ENCODE peak calls at places on chromosomes 12 and 14, in five cellular contexts. M is non-pigmented ciliary epithelial cell; Q is stimulated activated effector memory CD8-positive, alpha-beta T cell treated with anti-CD3 and anti-CD28 coated beads, Interleukin-12 subunit alpha, Interleukin-12 subunit beta, amount 100 ng/mL, for 72 hours; S is germinal center; C is esophagus squamous epithelium. L is an unnamed sample.

GRCh38 chr12:125351788-125352187 is 286.6 kb downstream of the AACS start:
- DNase-seq in M (no peak), Q (no peak), S (no peak), C (no peak), L (no peak)

GRCh38 chr14:77470192-77470870 is 12.4 kb downstream of the AHSA1 start:
- DNase-seq in M (no peak), Q (no peak), S (no peak), C (no peak), L (no peak)

GRCh38 chr14:102255401-102256190 is 49.4 kb downstream of the MOK start:
- DNase-seq in M (no peak), Q (no peak), S (no peak), C (no peak), L (no peak)

GRCh38 chr14:85250369-85250768 is 279.6 kb upstream of the FLRT2 start:
- DNase-seq in M (no peak), Q (no peak), S (no peak), C (no peak), L (no peak)

GRCh38 chr14:61839452-61839851 is 77.2 kb downstream of the SNAPC1 start:
- DNase-seq in M (no peak), Q (no peak), S (no peak), C (no peak), L (no peak)

GRCh38 chr14:37888234-37888633 is 292.8 kb downstream of the TTC6 start:
- DNase-seq in M (no peak), Q (no peak), S (no peak), C (no peak), L (no peak)

GRCh38 chr12:132788375-132789098 is 26.9 kb upstream of the ANKLE2 start:
- DNase-seq in M (no peak), Q (no peak), S (no peak), C (no peak), L (no peak)

GRCh38 chr12:123532021-123532420 is 1.5 kb downstream of the RILPL1 start:
- DNase-seq in M (no peak), Q (peak), S (peak), C (no peak), L (peak)

GRCh38 chr14:103008768-103009342 is 48.5 kb downstream of the CDC42BPB start:
- DNase-seq in M (no peak), Q (no peak), S (no peak), C (no peak), L (no peak)

GRCh38 chr12:6942331-6942665 is 1.3 kb upstream of the RNU7-1 start:
- DNase-seq in M (no peak), Q (no peak), S (no peak), C (no peak), L (no peak)

GRCh38 chr12:116624516-116624915 is 65.3 kb downstream of the MAP1LC3B2 start:
- DNase-seq in M (no peak), Q (no peak), S (no peak), C (no peak), L (no peak)

GRCh38 chr14:24891987-24892729 is 157.8 kb downstream of the STXBP6 start:
- DNase-seq in M (no peak), Q (no peak), S (no peak), C (no peak), L (no peak)

GRCh38 chr14:72608391-72609204 is 285.3 kb downstream of the DPF3 start:
- DNase-seq in M (peak), Q (no peak), S (no peak), C (no peak), L (no peak)

GRCh38 chr12:5511644-5512584 is 80.0 kb downstream of the NTF3 start:
- DNase-seq in M (no peak), Q (no peak), S (peak), C (no peak), L (peak)

GRCh38 chr12:131621701-131622421 is 89.0 kb upstream of the SFSWAP start:
- DNase-seq in M (no peak), Q (no peak), S (no peak), C (no peak), L (no peak)

GRCh38 chr12:9647825-9648700 is 21.4 kb upstream of the CLEC2D start:
- DNase-seq in M (no peak), Q (peak), S (peak), C (peak), L (peak)

GRCh38 chr12:19431407-19432308 is 7.6 kb upstream of the AEBP2 start:
- DNase-seq in M (peak), Q (peak), S (no peak), C (no peak), L (peak)

GRCh38 chr12:5242440-5242839 is 189.5 kb upstream of the NTF3 start:
- DNase-seq in M (no peak), Q (no peak), S (no peak), C (no peak), L (no peak)

GRCh38 chr12:93521225-93521854 is 51.1 kb upstream of the SOCS2 start:
- DNase-seq in M (no peak), Q (no peak), S (no peak), C (no peak), L (no peak)

GRCh38 chr14:104387000-104387384 is 192.6 kb upstream of the C14orf180 start:
- DNase-seq in M (no peak), Q (no peak), S (peak), C (no peak), L (peak)

GRCh38 chr14:34052658-34053014 is 101.8 kb upstream of the EGLN3 start:
- DNase-seq in M (no peak), Q (no peak), S (no peak), C (no peak), L (no peak)

GRCh38 chr12:639988-640387 is 23.3 kb downstream of the NINJ2 start:
- DNase-seq in M (no peak), Q (no peak), S (no peak), C (no peak), L (no peak)

GRCh38 chr12:14905269-14906004 is 19.8 kb upstream of the MGP start:
- DNase-seq in M (no peak), Q (no peak), S (no peak), C (no peak), L (no peak)

GRCh38 chr14:60736494-60736893 is 1.9 kb downstream of the MNAT1 start:
- DNase-seq in M (peak), Q (no peak), S (no peak), C (no peak), L (no peak)

GRCh38 chr14:24818054-24818822 is 184.2 kb upstream of the GZMB start:
- DNase-seq in M (no peak), Q (no peak), S (no peak), C (no peak), L (no peak)

GRCh38 chr14:21673718-21674117 is at the start of gene OR4E1:
- DNase-seq in M (no peak), Q (no peak), S (no peak), C (no peak), L (no peak)

GRCh38 chr12:69688496-69689427 is 10.3 kb downstream of the BEST3 start:
- DNase-seq in M (peak), Q (no peak), S (no peak), C (no peak), L (no peak)

GRCh38 chr14:25537846-25538455 is 488.0 kb upstream of the STXBP6 start:
- DNase-seq in M (no peak), Q (no peak), S (no peak), C (no peak), L (no peak)

GRCh38 chr12:132166093-132166492 is 21.8 kb downstream of the NOC4L start:
- DNase-seq in M (no peak), Q (no peak), S (no peak), C (no peak), L (no peak)

GRCh38 chr14:80974338-80975078 is 19.1 kb downstream of the TSHR start:
- DNase-seq in M (no peak), Q (no peak), S (no peak), C (no peak), L (no peak)

GRCh38 chr12:104792570-104792969 is 165.5 kb downstream of the SLC41A2 start:
- DNase-seq in M (peak), Q (no peak), S (no peak), C (no peak), L (no peak)

GRCh38 chr12:107801150-107801549 is 26.6 kb downstream of the ASCL4 start:
- DNase-seq in M (peak), Q (no peak), S (no peak), C (no peak), L (no peak)

GRCh38 chr12:121568971-121569808 is 11.6 kb downstream of the KDM2B start:
- DNase-seq in M (no peak), Q (no peak), S (no peak), C (no peak), L (no peak)

GRCh38 chr12:87152841-87153528 is 876.2 kb downstream of the C12orf50 start:
- DNase-seq in M (no peak), Q (no peak), S (no peak), C (no peak), L (no peak)

GRCh38 chr14:51534623-51535022 is 117.1 kb upstream of the FRMD6 start:
- DNase-seq in M (no peak), Q (no peak), S (no peak), C (no peak), L (no peak)

GRCh38 chr12:54390668-54391551 is 6.4 kb upstream of the ZNF385A start:
- DNase-seq in M (no peak), Q (peak), S (peak), C (no peak), L (peak)

GRCh38 chr14:105971593-105972500 is 445.5 kb downstream of the TMEM121 start:
- DNase-seq in M (no peak), Q (no peak), S (no peak), C (no peak), L (no peak)

GRCh38 chr12:113462117-113462774 is 9.4 kb downstream of the LHX5 start:
- DNase-seq in M (no peak), Q (peak), S (peak), C (no peak), L (peak)

GRCh38 chr14:77025744-77026165 is 2.8 kb downstream of the IRF2BPL start:
- DNase-seq in M (no peak), Q (no peak), S (no peak), C (no peak), L (no peak)

GRCh38 chr12:98438826-98439225 is 76.6 kb upstream of the TMPO start:
- DNase-seq in M (no peak), Q (peak), S (no peak), C (no peak), L (no peak)